ENCODE peak calls at places on chromosomes 6 and 20, in ten cellular contexts. One of them, this sample, is unnamed.

GRCh38 chr20:47568019-47568418 is 66.3 kb downstream of the NCOA3 start:
- DNase-seq in A172: peak
- DNase-seq in omental fat pad: no peak
- DNase-seq in activated CD4-positive, alpha-beta T cell treated with anti-CD3 and anti-CD28 coated beads for 4 hours: no peak
- DNase-seq in nucleus accumbens: no peak
- DNase-seq in NCI-H1694 treated with DMSO at 0.1 percent for 48 hours: no peak
- DNase-seq in heart right ventricle: no peak
- DNase-seq in Panc1: peak
- DNase-seq in OCI-M1: no peak
- DNase-seq in kidney glomerular epithelial cell: peak
- DNase-seq in this sample: no peak

GRCh38 chr20:32057785-32058184 is 5.7 kb downstream of the HCK start:
- DNase-seq in heart right ventricle: no peak
- DNase-seq in OCI-M1: no peak
- DNase-seq in NCI-H1694 treated with DMSO at 0.1 percent for 48 hours: no peak
- DNase-seq in kidney glomerular epithelial cell: no peak
- DNase-seq in activated CD4-positive, alpha-beta T cell treated with anti-CD3 and anti-CD28 coated beads for 4 hours: no peak
- DNase-seq in omental fat pad: no peak
- DNase-seq in Panc1: no peak
- DNase-seq in nucleus accumbens: no peak
- DNase-seq in A172: no peak
- DNase-seq in this sample: no peak

GRCh38 chr20:51750037-51750769 is 18.0 kb downstream of the ATP9A start:
- DNase-seq in Panc1: peak
- DNase-seq in omental fat pad: no peak
- DNase-seq in kidney glomerular epithelial cell: peak
- DNase-seq in A172: peak
- DNase-seq in OCI-M1: no peak
- DNase-seq in activated CD4-positive, alpha-beta T cell treated with anti-CD3 and anti-CD28 coated beads for 4 hours: peak
- DNase-seq in heart right ventricle: peak
- DNase-seq in NCI-H1694 treated with DMSO at 0.1 percent for 48 hours: peak
- DNase-seq in nucleus accumbens: no peak
- DNase-seq in this sample: no peak

GRCh38 chr6:9566096-9566495 is 848.8 kb downstream of the TFAP2A start:
- DNase-seq in OCI-M1: no peak
- DNase-seq in omental fat pad: no peak
- DNase-seq in NCI-H1694 treated with DMSO at 0.1 percent for 48 hours: no peak
- DNase-seq in A172: no peak
- DNase-seq in activated CD4-positive, alpha-beta T cell treated with anti-CD3 and anti-CD28 coated beads for 4 hours: no peak
- DNase-seq in kidney glomerular epithelial cell: no peak
- DNase-seq in heart right ventricle: no peak
- DNase-seq in nucleus accumbens: no peak
- DNase-seq in Panc1: no peak
- DNase-seq in this sample: no peak

GRCh38 chr6:1613631-1614447 is 4.1 kb downstream of the FOXC1 start:
- DNase-seq in Panc1: no peak
- DNase-seq in nucleus accumbens: no peak
- DNase-seq in kidney glomerular epithelial cell: no peak
- DNase-seq in activated CD4-positive, alpha-beta T cell treated with anti-CD3 and anti-CD28 coated beads for 4 hours: no peak
- DNase-seq in A172: no peak
- DNase-seq in NCI-H1694 treated with DMSO at 0.1 percent for 48 hours: no peak
- DNase-seq in OCI-M1: no peak
- DNase-seq in omental fat pad: no peak
- DNase-seq in heart right ventricle: peak
- DNase-seq in this sample: no peak

GRCh38 chr6:170095273-170095976 is 195.5 kb downstream of the DLL1 start:
- DNase-seq in kidney glomerular epithelial cell: no peak
- DNase-seq in heart right ventricle: no peak
- DNase-seq in A172: no peak
- DNase-seq in nucleus accumbens: no peak
- DNase-seq in OCI-M1: no peak
- DNase-seq in NCI-H1694 treated with DMSO at 0.1 percent for 48 hours: no peak
- DNase-seq in omental fat pad: peak
- DNase-seq in Panc1: no peak
- DNase-seq in activated CD4-positive, alpha-beta T cell treated with anti-CD3 and anti-CD28 coated beads for 4 hours: no peak
- DNase-seq in this sample: peak

GRCh38 chr20:45343867-45344721 is 4.1 kb downstream of the SDC4 start:
- DNase-seq in heart right ventricle: no peak
- DNase-seq in nucleus accumbens: peak
- DNase-seq in activated CD4-positive, alpha-beta T cell treated with anti-CD3 and anti-CD28 coated beads for 4 hours: no peak
- DNase-seq in OCI-M1: peak
- DNase-seq in omental fat pad: peak
- DNase-seq in kidney glomerular epithelial cell: peak
- DNase-seq in NCI-H1694 treated with DMSO at 0.1 percent for 48 hours: no peak
- DNase-seq in Panc1: peak
- DNase-seq in A172: peak
- DNase-seq in this sample: no peak

GRCh38 chr6:161266866-161267265 is 7.0 kb downstream of the AGPAT4 start:
- DNase-seq in OCI-M1: no peak
- DNase-seq in activated CD4-positive, alpha-beta T cell treated with anti-CD3 and anti-CD28 coated beads for 4 hours: no peak
- DNase-seq in kidney glomerular epithelial cell: no peak
- DNase-seq in heart right ventricle: no peak
- DNase-seq in NCI-H1694 treated with DMSO at 0.1 percent for 48 hours: no peak
- DNase-seq in A172: no peak
- DNase-seq in omental fat pad: no peak
- DNase-seq in nucleus accumbens: no peak
- DNase-seq in Panc1: no peak
- DNase-seq in this sample: no peak

GRCh38 chr20:32040142-32040953 is 11.7 kb upstream of the HCK start:
- DNase-seq in kidney glomerular epithelial cell: no peak
- DNase-seq in NCI-H1694 treated with DMSO at 0.1 percent for 48 hours: peak
- DNase-seq in OCI-M1: peak
- DNase-seq in activated CD4-positive, alpha-beta T cell treated with anti-CD3 and anti-CD28 coated beads for 4 hours: no peak
- DNase-seq in omental fat pad: no peak
- DNase-seq in heart right ventricle: peak
- DNase-seq in Panc1: no peak
- DNase-seq in A172: no peak
- DNase-seq in nucleus accumbens: no peak
- DNase-seq in this sample: no peak

GRCh38 chr6:30555428-30556005 is 772 bp downstream of the GNL1 start:
- DNase-seq in omental fat pad: no peak
- DNase-seq in kidney glomerular epithelial cell: no peak
- DNase-seq in NCI-H1694 treated with DMSO at 0.1 percent for 48 hours: no peak
- DNase-seq in nucleus accumbens: no peak
- DNase-seq in OCI-M1: no peak
- DNase-seq in Panc1: no peak
- DNase-seq in activated CD4-positive, alpha-beta T cell treated with anti-CD3 and anti-CD28 coated beads for 4 hours: peak
- DNase-seq in heart right ventricle: peak
- DNase-seq in A172: no peak
- DNase-seq in this sample: peak

GRCh38 chr20:1185781-1186334 is 1.1 kb upstream of the TMEM74B start:
- DNase-seq in kidney glomerular epithelial cell: peak
- DNase-seq in nucleus accumbens: no peak
- DNase-seq in heart right ventricle: peak
- DNase-seq in activated CD4-positive, alpha-beta T cell treated with anti-CD3 and anti-CD28 coated beads for 4 hours: peak
- DNase-seq in Panc1: no peak
- DNase-seq in OCI-M1: peak
- DNase-seq in NCI-H1694 treated with DMSO at 0.1 percent for 48 hours: no peak
- DNase-seq in A172: peak
- DNase-seq in omental fat pad: no peak
- DNase-seq in this sample: peak

GRCh38 chr20:17565164-17565845 is 4.6 kb upstream of the DSTN start:
- DNase-seq in nucleus accumbens: no peak
- DNase-seq in Panc1: no peak
- DNase-seq in A172: peak
- DNase-seq in omental fat pad: no peak
- DNase-seq in kidney glomerular epithelial cell: peak
- DNase-seq in OCI-M1: no peak
- DNase-seq in NCI-H1694 treated with DMSO at 0.1 percent for 48 hours: no peak
- DNase-seq in activated CD4-positive, alpha-beta T cell treated with anti-CD3 and anti-CD28 coated beads for 4 hours: no peak
- DNase-seq in heart right ventricle: no peak
- DNase-seq in this sample: no peak

GRCh38 chr20:16588241-16588640 is 15.0 kb upstream of the KIF16B start:
- DNase-seq in activated CD4-positive, alpha-beta T cell treated with anti-CD3 and anti-CD28 coated beads for 4 hours: no peak
- DNase-seq in heart right ventricle: no peak
- DNase-seq in OCI-M1: no peak
- DNase-seq in nucleus accumbens: no peak
- DNase-seq in kidney glomerular epithelial cell: no peak
- DNase-seq in A172: no peak
- DNase-seq in NCI-H1694 treated with DMSO at 0.1 percent for 48 hours: no peak
- DNase-seq in Panc1: no peak
- DNase-seq in omental fat pad: no peak
- DNase-seq in this sample: no peak

GRCh38 chr6:167578371-167578901 is 248.3 kb upstream of the AFDN start:
- DNase-seq in activated CD4-positive, alpha-beta T cell treated with anti-CD3 and anti-CD28 coated beads for 4 hours: no peak
- DNase-seq in omental fat pad: no peak
- DNase-seq in OCI-M1: no peak
- DNase-seq in kidney glomerular epithelial cell: no peak
- DNase-seq in A172: no peak
- DNase-seq in heart right ventricle: no peak
- DNase-seq in nucleus accumbens: no peak
- DNase-seq in NCI-H1694 treated with DMSO at 0.1 percent for 48 hours: no peak
- DNase-seq in Panc1: no peak
- DNase-seq in this sample: no peak

GRCh38 chr20:4484431-4485057 is 237.2 kb upstream of the PRND start:
- DNase-seq in activated CD4-positive, alpha-beta T cell treated with anti-CD3 and anti-CD28 coated beads for 4 hours: no peak
- DNase-seq in OCI-M1: no peak
- DNase-seq in NCI-H1694 treated with DMSO at 0.1 percent for 48 hours: no peak
- DNase-seq in heart right ventricle: no peak
- DNase-seq in A172: no peak
- DNase-seq in omental fat pad: no peak
- DNase-seq in Panc1: no peak
- DNase-seq in kidney glomerular epithelial cell: no peak
- DNase-seq in nucleus accumbens: no peak
- DNase-seq in this sample: no peak

GRCh38 chr6:159852877-159853276 is 37.9 kb upstream of the MAS1 start:
- DNase-seq in activated CD4-positive, alpha-beta T cell treated with anti-CD3 and anti-CD28 coated beads for 4 hours: no peak
- DNase-seq in A172: no peak
- DNase-seq in nucleus accumbens: no peak
- DNase-seq in Panc1: no peak
- DNase-seq in omental fat pad: no peak
- DNase-seq in heart right ventricle: no peak
- DNase-seq in kidney glomerular epithelial cell: no peak
- DNase-seq in NCI-H1694 treated with DMSO at 0.1 percent for 48 hours: no peak
- DNase-seq in OCI-M1: peak
- DNase-seq in this sample: no peak

This sample was measured in H1.